ENCODE peak calls at places on chromosomes 11 and 22, in eight cellular contexts. D is nephron progenitor cell; E is HL-60; N is IMR-90; J is activated CD8-positive, alpha-beta memory T cell treated with anti-CD3 and anti-CD28 coated beads, Interleukin-2, amount 50 U/mL, for 4 hours; S is BE2C; Z is mesothelial cell of epicardium; R is CD14-positive monocyte. G is an unnamed sample.

GRCh38 chr11:19789840-19790710 is 77.4 kb downstream of the NAV2 start:
- DNase-seq in R (no peak), N (peak), S (no peak), D (no peak), Z (no peak), E (no peak), J (no peak), G (no peak)

GRCh38 chr11:114131366-114131963 is 72.0 kb downstream of the ZBTB16 start:
- DNase-seq in R (no peak), D (no peak), E (no peak), Z (no peak), J (no peak), N (no peak), S (no peak), G (no peak)

GRCh38 chr11:5605849-5606248 is 9.4 kb downstream of the TRIM6 start:
- DNase-seq in N (peak), R (no peak), E (no peak), Z (no peak), S (no peak), D (no peak), J (no peak), G (no peak)

GRCh38 chr11:118715837-118716260 is 36.4 kb upstream of the TREH start:
- DNase-seq in E (no peak), Z (no peak), S (no peak), D (no peak), N (no peak), J (no peak), R (no peak), G (no peak)

GRCh38 chr11:61087426-61088119 is 14.7 kb upstream of the CD5 start:
- DNase-seq in S (no peak), E (no peak), D (no peak), Z (no peak), R (no peak), N (no peak), J (no peak), G (no peak)

GRCh38 chr11:61972796-61973602 is 5.6 kb upstream of the FTH1 start:
- DNase-seq in J (no peak), D (no peak), S (no peak), R (no peak), Z (no peak), N (peak), E (no peak), G (no peak)

GRCh38 chr11:117378966-117379865 is 51.6 kb downstream of the CEP164 start:
- DNase-seq in Z (no peak), E (no peak), J (no peak), N (no peak), S (no peak), D (no peak), R (no peak), G (no peak)

GRCh38 chr11:96095884-96096301 is 172.0 kb upstream of the MTMR2 start:
- DNase-seq in D (no peak), N (no peak), J (no peak), R (no peak), Z (no peak), S (no peak), E (no peak), G (no peak)

GRCh38 chr11:71103266-71103665 is 149.1 kb downstream of the SHANK2 start:
- DNase-seq in N (no peak), E (no peak), S (no peak), R (no peak), Z (no peak), D (no peak), J (no peak), G (no peak)

GRCh38 chr11:76279651-76280050 is 73.3 kb upstream of the WNT11 start:
- DNase-seq in R (no peak), E (no peak), J (no peak), S (no peak), N (no peak), Z (no peak), D (no peak), G (no peak)

GRCh38 chr22:18970180-18970947 is 34.3 kb upstream of the PRODH start:
- DNase-seq in D (peak), E (no peak), R (no peak), Z (no peak), N (no peak), S (peak), J (no peak), G (no peak)

GRCh38 chr11:65562788-65563187 is 4.6 kb upstream of the LTBP3 start:
- DNase-seq in R (no peak), Z (no peak), D (no peak), S (no peak), J (no peak), E (no peak), N (no peak), G (no peak)

GRCh38 chr11:36014499-36014898 is 70.6 kb downstream of the LDLRAD3 start:
- DNase-seq in S (no peak), Z (no peak), D (no peak), J (no peak), E (peak), R (no peak), N (no peak), G (no peak)

GRCh38 chr11:12120031-12121008 is 9.9 kb downstream of the MICAL2 start:
- DNase-seq in D (no peak), S (no peak), J (no peak), N (peak), E (no peak), Z (no peak), R (no peak), G (no peak)

GRCh38 chr11:87292598-87292997 is 254.9 kb downstream of the TMEM135 start:
- DNase-seq in S (no peak), R (no peak), E (no peak), D (no peak), N (no peak), Z (no peak), J (no peak), G (peak)

GRCh38 chr11:83070044-83070877 is 1.4 kb downstream of the RAB30 start:
- DNase-seq in E (no peak), J (no peak), R (no peak), N (peak), D (peak), Z (no peak), S (no peak), G (no peak)

GRCh38 chr11:69642913-69643632 is 2.1 kb downstream of the CCND1 start:
- DNase-seq in Z (peak), D (peak), J (peak), N (peak), S (peak), R (no peak), E (peak), G (no peak)

G was measured in COLO829.